ENCODE peak calls at places on chromosomes 6 and 20, in seven cellular contexts. One of them, this sample, is unnamed.

GRCh38 chr6:40996591-40997247 is 42.3 kb downstream of the UNC5CL start:
- DNase-seq in transverse colon: peak
- DNase-seq in aorta: no peak
- DNase-seq in brain microvascular endothelial cell: no peak
- DNase-seq in lung: no peak
- DNase-seq in astrocyte: peak
- DNase-seq in IMR-90: peak
- DNase-seq in this sample: no peak

GRCh38 chr6:25883536-25883935 is 9.5 kb upstream of the SLC17A3 start:
- DNase-seq in transverse colon: no peak
- DNase-seq in aorta: no peak
- DNase-seq in brain microvascular endothelial cell: no peak
- DNase-seq in lung: no peak
- DNase-seq in astrocyte: no peak
- DNase-seq in IMR-90: no peak
- DNase-seq in this sample: no peak

GRCh38 chr6:134146268-134147032 is 94.0 kb upstream of the SLC2A12 start:
- DNase-seq in transverse colon: no peak
- DNase-seq in aorta: no peak
- DNase-seq in brain microvascular endothelial cell: no peak
- DNase-seq in lung: no peak
- DNase-seq in astrocyte: no peak
- DNase-seq in IMR-90: no peak
- DNase-seq in this sample: no peak

GRCh38 chr20:12764053-12764452 is 244.7 kb upstream of the SPTLC3 start:
- DNase-seq in transverse colon: no peak
- DNase-seq in aorta: no peak
- DNase-seq in brain microvascular endothelial cell: no peak
- DNase-seq in lung: no peak
- DNase-seq in astrocyte: no peak
- DNase-seq in IMR-90: no peak
- DNase-seq in this sample: no peak

GRCh38 chr20:36028106-36028826 is 59.9 kb downstream of the CNBD2 start:
- DNase-seq in transverse colon: no peak
- DNase-seq in aorta: no peak
- DNase-seq in brain microvascular endothelial cell: no peak
- DNase-seq in lung: no peak
- DNase-seq in astrocyte: no peak
- DNase-seq in IMR-90: no peak
- DNase-seq in this sample: no peak

GRCh38 chr6:105326216-105326615 is 76.7 kb downstream of the PREP start:
- DNase-seq in transverse colon: peak
- DNase-seq in aorta: no peak
- DNase-seq in brain microvascular endothelial cell: no peak
- DNase-seq in lung: no peak
- DNase-seq in astrocyte: peak
- DNase-seq in IMR-90: peak
- DNase-seq in this sample: no peak

GRCh38 chr6:125818225-125818657 is 27.5 kb downstream of the NCOA7 start:
- DNase-seq in transverse colon: no peak
- DNase-seq in aorta: no peak
- DNase-seq in brain microvascular endothelial cell: no peak
- DNase-seq in lung: no peak
- DNase-seq in astrocyte: no peak
- DNase-seq in IMR-90: peak
- DNase-seq in this sample: no peak

GRCh38 chr6:26284537-26285142 is 80.4 kb upstream of the BTN3A2 start:
- DNase-seq in transverse colon: peak
- DNase-seq in aorta: peak
- DNase-seq in brain microvascular endothelial cell: peak
- DNase-seq in lung: peak
- DNase-seq in astrocyte: peak
- DNase-seq in IMR-90: peak
- DNase-seq in this sample: no peak

GRCh38 chr20:35776513-35777101 is 4.8 kb downstream of the PHF20 start:
- DNase-seq in transverse colon: peak
- DNase-seq in aorta: no peak
- DNase-seq in brain microvascular endothelial cell: peak
- DNase-seq in lung: no peak
- DNase-seq in astrocyte: peak
- DNase-seq in IMR-90: peak
- DNase-seq in this sample: no peak

GRCh38 chr6:1608976-1609661 is 596 bp upstream of the FOXC1 start:
- DNase-seq in transverse colon: no peak
- DNase-seq in aorta: peak
- DNase-seq in brain microvascular endothelial cell: no peak
- DNase-seq in lung: no peak
- DNase-seq in astrocyte: no peak
- DNase-seq in IMR-90: peak
- DNase-seq in this sample: no peak

GRCh38 chr20:52622086-52622485 is 350.1 kb upstream of the TSHZ2 start:
- DNase-seq in transverse colon: no peak
- DNase-seq in aorta: no peak
- DNase-seq in brain microvascular endothelial cell: no peak
- DNase-seq in lung: no peak
- DNase-seq in astrocyte: no peak
- DNase-seq in IMR-90: no peak
- DNase-seq in this sample: no peak

GRCh38 chr20:63652192-63652980 is 838 bp downstream of the STMN3 start:
- DNase-seq in transverse colon: no peak
- DNase-seq in aorta: peak
- DNase-seq in brain microvascular endothelial cell: no peak
- DNase-seq in lung: no peak
- DNase-seq in astrocyte: no peak
- DNase-seq in IMR-90: no peak
- DNase-seq in this sample: no peak

GRCh38 chr20:50302463-50303041 is 111.9 kb downstream of the CEBPB start:
- DNase-seq in transverse colon: no peak
- DNase-seq in aorta: peak
- DNase-seq in brain microvascular endothelial cell: no peak
- DNase-seq in lung: no peak
- DNase-seq in astrocyte: peak
- DNase-seq in IMR-90: peak
- DNase-seq in this sample: no peak

GRCh38 chr20:12061471-12061870 is 143.8 kb downstream of the BTBD3 start:
- DNase-seq in transverse colon: no peak
- DNase-seq in aorta: no peak
- DNase-seq in brain microvascular endothelial cell: no peak
- DNase-seq in lung: no peak
- DNase-seq in astrocyte: no peak
- DNase-seq in IMR-90: no peak
- DNase-seq in this sample: no peak

GRCh38 chr6:113221850-113222249 is 635.3 kb upstream of the MARCKS start:
- DNase-seq in transverse colon: no peak
- DNase-seq in aorta: no peak
- DNase-seq in brain microvascular endothelial cell: no peak
- DNase-seq in lung: no peak
- DNase-seq in astrocyte: no peak
- DNase-seq in IMR-90: no peak
- DNase-seq in this sample: no peak

GRCh38 chr6:36980876-36981619 is 4.9 kb downstream of the MTCH1 start:
- DNase-seq in transverse colon: no peak
- DNase-seq in aorta: no peak
- DNase-seq in brain microvascular endothelial cell: no peak
- DNase-seq in lung: no peak
- DNase-seq in astrocyte: no peak
- DNase-seq in IMR-90: no peak
- DNase-seq in this sample: no peak

GRCh38 chr6:36980129-36980528 is 5.9 kb downstream of the MTCH1 start:
- DNase-seq in transverse colon: no peak
- DNase-seq in aorta: no peak
- DNase-seq in brain microvascular endothelial cell: no peak
- DNase-seq in lung: no peak
- DNase-seq in astrocyte: no peak
- DNase-seq in IMR-90: no peak
- DNase-seq in this sample: no peak

GRCh38 chr6:36977470-36977941 is 8.5 kb downstream of the MTCH1 start:
- DNase-seq in transverse colon: no peak
- DNase-seq in aorta: no peak
- DNase-seq in brain microvascular endothelial cell: no peak
- DNase-seq in lung: no peak
- DNase-seq in astrocyte: no peak
- DNase-seq in IMR-90: no peak
- DNase-seq in this sample: no peak

GRCh38 chr6:36978687-36979086 is 7.3 kb downstream of the MTCH1 start:
- DNase-seq in transverse colon: no peak
- DNase-seq in aorta: no peak
- DNase-seq in brain microvascular endothelial cell: no peak
- DNase-seq in lung: no peak
- DNase-seq in astrocyte: no peak
- DNase-seq in IMR-90: no peak
- DNase-seq in this sample: no peak

GRCh38 chr6:36979343-36979742 is 6.7 kb downstream of the MTCH1 start:
- DNase-seq in transverse colon: peak
- DNase-seq in aorta: no peak
- DNase-seq in brain microvascular endothelial cell: peak
- DNase-seq in lung: no peak
- DNase-seq in astrocyte: peak
- DNase-seq in IMR-90: peak
- DNase-seq in this sample: no peak
- H3K27ac ChIP-seq in transverse colon: no peak
- H3K27ac ChIP-seq in aorta: no peak
- H3K27ac ChIP-seq in brain microvascular endothelial cell: no peak
- H3K27ac ChIP-seq in lung: no peak
- H3K27ac ChIP-seq in astrocyte: no peak
- H3K27ac ChIP-seq in IMR-90: no peak
- H3K27ac ChIP-seq in this sample: no peak

GRCh38 chr6:107116923-107117417 is 1.7 kb upstream of the BEND3 start:
- DNase-seq in transverse colon: no peak
- DNase-seq in aorta: no peak
- DNase-seq in brain microvascular endothelial cell: no peak
- DNase-seq in lung: no peak
- DNase-seq in astrocyte: no peak
- DNase-seq in IMR-90: no peak
- DNase-seq in this sample: no peak
- H3K4me3 ChIP-seq in transverse colon: peak
- H3K4me3 ChIP-seq in aorta: no peak
- H3K4me3 ChIP-seq in brain microvascular endothelial cell: no peak
- H3K4me3 ChIP-seq in lung: no peak
- H3K4me3 ChIP-seq in astrocyte: no peak
- H3K4me3 ChIP-seq in IMR-90: no peak
- H3K4me3 ChIP-seq in this sample: no peak

DNA sequence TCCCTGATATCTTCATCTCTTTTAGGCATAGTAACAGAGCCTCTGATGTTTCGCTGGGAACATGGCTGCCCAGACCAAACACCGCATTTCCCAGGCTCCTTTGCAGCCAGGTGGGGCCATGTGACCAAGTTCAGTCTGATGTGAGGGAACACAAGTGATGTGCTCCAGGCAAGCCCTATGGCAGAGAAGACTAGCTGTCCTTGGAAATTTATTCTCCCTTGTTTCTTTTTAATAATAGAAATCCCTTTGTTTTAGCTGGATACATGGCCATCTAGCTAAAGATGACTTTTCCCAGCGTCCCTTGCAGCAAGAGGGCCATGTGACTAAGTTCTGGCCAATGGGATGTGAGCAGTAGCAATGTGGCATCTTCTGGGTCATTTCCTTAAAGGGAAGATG is 30.8 kb downstream of the SLC2A10 start:
- DNase-seq in transverse colon: no peak
- DNase-seq in aorta: no peak
- DNase-seq in brain microvascular endothelial cell: no peak
- DNase-seq in lung: no peak
- DNase-seq in astrocyte: no peak
- DNase-seq in IMR-90: no peak
- DNase-seq in this sample: no peak
- H3K27ac ChIP-seq in transverse colon: no peak
- H3K27ac ChIP-seq in aorta: no peak
- H3K27ac ChIP-seq in brain microvascular endothelial cell: no peak
- H3K27ac ChIP-seq in lung: no peak
- H3K27ac ChIP-seq in astrocyte: no peak
- H3K27ac ChIP-seq in IMR-90: no peak
- H3K27ac ChIP-seq in this sample: no peak

GRCh38 chr20:21510995-21511394 is 2.9 kb downstream of the NKX2-2 start:
- DNase-seq in transverse colon: no peak
- DNase-seq in aorta: no peak
- DNase-seq in brain microvascular endothelial cell: no peak
- DNase-seq in lung: no peak
- DNase-seq in astrocyte: no peak
- DNase-seq in IMR-90: no peak
- DNase-seq in this sample: no peak

GRCh38 chr20:21511485-21511849 is 2.4 kb downstream of the NKX2-2 start:
- DNase-seq in transverse colon: no peak
- DNase-seq in aorta: no peak
- DNase-seq in brain microvascular endothelial cell: no peak
- DNase-seq in lung: no peak
- DNase-seq in astrocyte: no peak
- DNase-seq in IMR-90: no peak
- DNase-seq in this sample: no peak

GRCh38 chr20:21513181-21513663 is 642 bp downstream of the NKX2-2 start:
- DNase-seq in transverse colon: no peak
- DNase-seq in aorta: no peak
- DNase-seq in brain microvascular endothelial cell: no peak
- DNase-seq in lung: no peak
- DNase-seq in astrocyte: no peak
- DNase-seq in IMR-90: no peak
- DNase-seq in this sample: no peak

GRCh38 chr20:21512634-21513180 is 1.2 kb downstream of the NKX2-2 start:
- DNase-seq in transverse colon: no peak
- DNase-seq in aorta: no peak
- DNase-seq in brain microvascular endothelial cell: no peak
- DNase-seq in lung: no peak
- DNase-seq in astrocyte: no peak
- DNase-seq in IMR-90: no peak
- DNase-seq in this sample: no peak

DNA sequence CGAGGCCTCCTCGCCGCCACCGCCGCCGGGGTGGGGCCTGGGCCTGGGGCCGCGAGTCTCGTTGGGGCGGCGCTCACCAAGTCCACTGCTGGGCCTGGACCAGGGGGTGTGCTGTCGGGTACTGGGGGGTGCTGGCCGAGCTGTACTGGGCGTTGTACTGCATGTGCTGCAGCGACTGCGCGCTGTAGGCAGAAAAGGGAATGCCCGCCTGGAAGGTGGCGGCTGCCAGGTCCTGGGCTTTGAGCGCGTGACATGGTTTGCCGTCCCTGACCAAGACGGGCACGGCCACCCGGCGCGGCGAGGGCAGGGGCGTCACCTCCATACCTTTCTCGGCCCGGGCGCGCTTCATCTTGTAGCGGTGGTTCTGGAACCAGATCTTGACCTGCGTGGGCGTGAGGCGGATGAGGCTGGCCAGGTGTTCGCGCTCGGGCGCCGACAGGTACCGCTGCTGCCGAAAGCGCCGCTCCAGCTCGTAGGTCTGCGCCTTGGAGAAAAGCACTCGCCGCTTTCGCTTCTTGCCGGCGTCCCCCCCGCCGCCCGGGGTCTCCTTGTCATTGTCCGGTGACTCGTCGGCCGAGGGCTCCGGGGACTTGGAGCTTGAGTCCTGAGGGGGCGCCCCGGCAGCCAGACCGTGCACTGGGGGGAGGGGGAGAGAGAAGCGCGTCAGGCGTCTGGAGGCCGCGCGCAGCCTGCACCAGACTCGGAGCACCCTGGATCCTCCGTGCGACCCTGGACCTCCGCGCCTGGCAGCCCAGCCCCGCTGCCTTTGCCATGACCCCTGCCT is 1.8 kb downstream of the NKX2-2 start:
- DNase-seq in transverse colon: no peak
- DNase-seq in aorta: no peak
- DNase-seq in brain microvascular endothelial cell: no peak
- DNase-seq in lung: no peak
- DNase-seq in astrocyte: no peak
- DNase-seq in IMR-90: no peak
- DNase-seq in this sample: no peak
- H3K4me3 ChIP-seq in transverse colon: peak
- H3K4me3 ChIP-seq in aorta: no peak
- H3K4me3 ChIP-seq in brain microvascular endothelial cell: no peak
- H3K4me3 ChIP-seq in lung: no peak
- H3K4me3 ChIP-seq in astrocyte: peak
- H3K4me3 ChIP-seq in IMR-90: peak
- H3K4me3 ChIP-seq in this sample: no peak